ENCODE peak calls at places on chromosomes 7 and 10, in six cellular contexts. I is dorsolateral prefrontal cortex, R is nephron progenitor cell, Z is AG04450, F is lower lobe of right lung, U is heart right ventricle. P is an unnamed sample.

GRCh38 chr10:88270871-88271713 is 312.0 kb downstream of the RNLS start:
- DNase-seq in I (no peak), R (peak; percentile 15), Z (no peak), F (no peak), U (peak; percentile 9), P (no peak)

GRCh38 chr7:146658604-146659003 is 542.0 kb downstream of the CNTNAP2 start:
- DNase-seq in Z (no peak), F (no peak), R (no peak), U (no peak), I (no peak), P (no peak)

GRCh38 chr10:48502791-48503190 is 102.1 kb downstream of the ARHGAP22 start:
- DNase-seq in Z (no peak), U (no peak), I (no peak), R (no peak), F (no peak), P (peak; percentile 77)

GRCh38 chr7:91310829-91311460 is 46.7 kb downstream of the FZD1 start:
- DNase-seq in F (no peak), I (no peak), U (no peak), R (no peak), Z (peak; percentile 6), P (no peak)

GRCh38 chr10:7085913-7086589 is 324.8 kb downstream of the SFMBT2 start:
- DNase-seq in Z (no peak), U (no peak), R (peak; percentile 12), I (no peak), F (no peak), P (no peak)

GRCh38 chr10:130179640-130180039 is 43.4 kb downstream of the GLRX3 start:
- DNase-seq in I (peak; percentile 44), Z (peak; percentile 24), F (no peak), R (no peak), U (no peak), P (no peak)

GRCh38 chr10:11898372-11899066 is 75.4 kb downstream of the PROSER2 start:
- DNase-seq in I (no peak), F (peak; percentile 84), R (no peak), Z (peak; percentile 7), U (no peak), P (no peak)

GRCh38 chr10:14093735-14094484 is 236.8 kb downstream of the FRMD4A start:
- DNase-seq in R (peak; percentile 18), U (no peak), I (no peak), F (no peak), Z (peak; percentile 24), P (no peak)

GRCh38 chr7:12229046-12229445 is 18.0 kb downstream of the TMEM106B start:
- DNase-seq in U (no peak), R (no peak), Z (no peak), F (no peak), I (no peak), P (no peak)

GRCh38 chr7:92988051-92988450 is 129.7 kb downstream of the SAMD9 start:
- DNase-seq in I (no peak), R (no peak), U (no peak), F (no peak), Z (no peak), P (no peak)

GRCh38 chr10:98096316-98096715 is 38.1 kb upstream of the R3HCC1L start:
- DNase-seq in F (no peak), Z (no peak), I (no peak), U (no peak), R (no peak), P (no peak)

GRCh38 chr10:118264252-118264651 is 77.9 kb downstream of the FAM204A start:
- DNase-seq in I (no peak), F (no peak), R (no peak), U (no peak), Z (no peak), P (no peak)
- TF ChIP-seq CTCF in I (no peak), F (no peak), R (no peak), U (no peak), Z (no peak), P (no peak)

GRCh38 chr7:30888783-30889182 is 22.9 kb upstream of the AQP1 start:
- DNase-seq in F (no peak), I (no peak), R (no peak), Z (peak; percentile 66), U (no peak), P (no peak)
- TF ChIP-seq CTCF in F (no peak), I (no peak), R (no peak), Z (no peak), U (no peak), P (no peak)

GRCh38 chr7:74360008-74360407 is 70.8 kb downstream of the CLIP2 start:
- DNase-seq in Z (no peak), R (no peak), F (no peak), U (no peak), I (no peak), P (no peak)

GRCh38 chr7:74362262-74362661 is 73.1 kb downstream of the CLIP2 start:
- DNase-seq in Z (no peak), I (no peak), R (no peak), U (no peak), F (no peak), P (no peak)

GRCh38 chr7:74365320-74366022 is 76.3 kb downstream of the CLIP2 start:
- DNase-seq in Z (no peak), I (peak; percentile 86), F (no peak), R (peak; percentile 86), U (peak; percentile 44), P (peak; percentile 54)

DNA sequence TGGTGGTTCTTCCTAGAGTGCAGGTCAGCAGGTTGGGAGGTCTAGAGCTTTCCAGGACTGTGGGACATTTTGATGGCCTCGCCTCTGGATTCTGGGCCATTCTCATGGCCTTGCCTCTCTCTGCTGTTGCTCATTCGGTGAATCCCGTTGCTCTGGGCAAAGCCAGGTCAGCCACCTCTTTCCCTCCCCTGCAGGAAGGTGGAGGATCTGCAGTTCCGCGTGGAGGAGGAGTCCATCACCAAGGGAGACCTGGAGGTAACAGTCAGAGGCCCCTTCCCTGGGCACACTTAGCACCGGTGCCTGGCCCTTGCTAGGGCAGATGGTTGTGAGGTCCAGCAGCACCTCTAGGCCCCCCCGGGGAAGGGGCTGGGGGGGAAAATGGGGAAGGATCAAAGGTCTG is 74.9 kb downstream of the CLIP2 start:
- DNase-seq in I (no peak), F (no peak), Z (no peak), R (no peak), U (no peak), P (no peak)
- TF ChIP-seq CTCF in I (no peak), F (no peak), Z (peak; percentile 18), R (peak; percentile 37), U (no peak), P (no peak)

GRCh38 chr7:136009488-136010079 is 32.4 kb upstream of the MTPN start:
- DNase-seq in I (no peak), U (no peak), R (peak; percentile 22), F (no peak), Z (peak; percentile 13), P (no peak)
- TF ChIP-seq CTCF in I (peak; percentile 96), U (peak; percentile 71), R (peak; percentile 79), F (peak; percentile 73), Z (peak; percentile 70), P (peak; percentile 57)

DNA sequence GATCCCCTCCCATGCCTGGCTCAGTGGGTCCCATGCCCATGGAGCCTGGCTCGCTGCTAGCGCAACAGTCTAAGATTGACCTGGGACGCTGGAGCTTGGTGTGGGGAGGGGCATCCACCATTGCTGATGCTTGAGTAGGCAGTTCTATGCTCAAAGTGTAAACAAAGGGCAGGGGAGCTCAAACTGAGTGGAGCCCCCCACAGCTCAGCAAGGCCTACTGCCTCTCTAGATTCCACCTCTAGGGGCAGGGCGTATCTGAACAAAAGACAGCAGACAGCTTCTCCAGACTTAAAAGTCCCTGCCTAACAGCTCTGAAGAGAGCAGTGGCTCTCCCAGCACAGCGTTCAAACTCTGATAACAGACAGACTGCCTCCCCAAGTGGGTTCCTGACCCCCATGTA is 31.2 kb upstream of the FFAR4 start:
- DNase-seq in R (no peak), I (no peak), F (no peak), U (no peak), Z (no peak), P (no peak)
- TF ChIP-seq CTCF in R (no peak), I (no peak), F (no peak), U (no peak), Z (no peak), P (no peak)

GRCh38 chr7:99039384-99039891 is 104.5 kb downstream of the SMURF1 start:
- DNase-seq in I (no peak), R (no peak), F (no peak), U (no peak), Z (no peak), P (no peak)

GRCh38 chr7:99041526-99041925 is 102.4 kb downstream of the SMURF1 start:
- DNase-seq in Z (no peak), R (no peak), U (no peak), F (no peak), I (no peak), P (peak; percentile 44)

GRCh38 chr7:99042957-99043356 is 101.0 kb downstream of the SMURF1 start:
- DNase-seq in F (no peak), Z (no peak), U (no peak), I (no peak), R (no peak), P (no peak)

GRCh38 chr7:99038086-99038855 is 105.6 kb downstream of the SMURF1 start:
- DNase-seq in Z (no peak), F (no peak), I (no peak), R (no peak), U (no peak), P (no peak)

GRCh38 chr7:99040104-99040958 is 103.6 kb downstream of the SMURF1 start:
- DNase-seq in Z (peak; percentile 61), F (peak; percentile 65), U (peak; percentile 64), R (peak; percentile 79), I (peak; percentile 84), P (peak; percentile 88)
- TF ChIP-seq CTCF in Z (peak; percentile 74), F (peak; percentile 75), U (peak; percentile 77), R (peak; percentile 49), I (peak; percentile 88), P (peak; percentile 83)

DNA sequence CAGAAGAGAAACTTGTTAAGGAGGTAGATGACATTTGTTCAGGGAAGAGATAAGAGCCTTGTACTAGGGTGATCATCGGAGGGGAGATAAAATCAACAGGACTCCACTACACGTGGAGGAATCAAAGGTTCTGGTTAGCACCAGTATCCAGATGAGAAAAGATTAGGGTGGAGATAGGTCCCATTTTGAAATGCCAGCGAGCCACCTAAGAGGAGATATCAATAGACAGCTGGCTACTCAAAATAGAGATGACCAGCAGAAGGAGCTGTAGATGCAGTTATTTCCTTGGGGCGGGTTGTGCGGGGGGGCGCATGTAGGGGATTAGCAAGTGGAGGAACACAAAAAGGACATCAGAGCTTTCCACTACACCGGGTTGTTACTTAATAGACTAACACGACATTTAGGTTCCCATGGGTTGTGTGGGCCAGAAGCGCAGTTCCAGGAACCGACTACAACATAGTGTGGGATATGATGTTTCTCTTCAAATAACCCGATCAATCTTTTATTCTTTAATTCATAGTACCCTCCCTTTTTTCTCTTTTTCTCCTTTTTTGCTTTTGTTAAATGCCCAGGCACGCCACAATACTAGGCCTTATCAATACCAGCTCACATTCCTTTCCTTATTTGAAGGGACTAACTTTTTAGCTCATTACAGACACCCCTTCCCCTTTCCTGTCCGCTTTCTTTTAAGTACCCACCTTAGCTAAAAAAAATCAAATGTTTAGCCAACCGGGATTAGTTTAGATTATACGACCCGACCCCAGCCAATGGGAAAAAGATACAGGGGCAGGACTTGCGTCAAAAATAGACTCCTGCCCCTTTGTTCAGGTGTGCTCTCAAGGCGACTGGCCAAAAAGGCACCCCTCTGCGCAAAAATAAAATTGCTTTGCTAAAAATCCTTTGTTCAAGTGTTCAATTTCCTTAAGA is 2.0 kb upstream of the KIF11 start:
- DNase-seq in Z (no peak), R (peak; percentile 35), F (peak; percentile 57), U (peak; percentile 31), I (peak; percentile 19), P (peak; percentile 58)
- TF ChIP-seq CTCF in Z (peak; percentile 52), R (no peak), F (no peak), U (no peak), I (no peak), P (no peak)